ENCODE peak calls at places on chromosomes 6 and 20, in four cellular contexts. J is mesendoderm, M is H9, B is H1. T is an unnamed sample.

GRCh38 chr20:11376406-11376805 is 541.3 kb upstream of the BTBD3 start:
- DNase-seq in M (no peak), B (no peak), J (no peak), T (peak)

GRCh38 chr20:35934050-35934449 is 20.3 kb downstream of the SCAND1 start:
- DNase-seq in M (peak), J (peak), B (peak), T (no peak)

GRCh38 chr6:153553627-153554026 is 422.5 kb upstream of the RGS17 start:
- DNase-seq in M (peak), J (peak), B (peak), T (no peak)

GRCh38 chr20:37911838-37912273 is 8.9 kb downstream of the VSTM2L start:
- DNase-seq in M (peak), B (no peak), J (peak), T (peak)

GRCh38 chr6:135128268-135128914 is 52.7 kb upstream of the MYB start:
- DNase-seq in J (no peak), M (no peak), B (no peak), T (no peak)

GRCh38 chr6:1499798-1500197 is 109.9 kb upstream of the FOXC1 start:
- DNase-seq in J (no peak), B (no peak), M (no peak), T (no peak)

GRCh38 chr6:150410906-150411305 is 42.1 kb downstream of the IYD start:
- DNase-seq in J (no peak), B (no peak), M (no peak), T (no peak)

GRCh38 chr6:79864001-79864400 is 83.4 kb downstream of the ELOVL4 start:
- DNase-seq in J (no peak), M (no peak), B (no peak), T (no peak)

GRCh38 chr6:69018911-69019310 is 383.8 kb downstream of the ADGRB3 start:
- DNase-seq in M (no peak), B (no peak), J (no peak), T (no peak)

GRCh38 chr6:75266716-75267291 is 17.8 kb downstream of the TMEM30A start:
- DNase-seq in B (no peak), M (no peak), J (peak), T (peak)

GRCh38 chr20:38112943-38113294 is 52.2 kb downstream of the TGM2 start:
- DNase-seq in B (no peak), J (no peak), M (no peak), T (no peak)

GRCh38 chr6:31597006-31597405 is 4.2 kb upstream of the NCR3 start:
- DNase-seq in J (no peak), B (no peak), M (no peak), T (peak)

GRCh38 chr20:51372176-51372803 is 170.2 kb downstream of the NFATC2 start:
- DNase-seq in J (peak), M (peak), B (peak), T (peak)

GRCh38 chr6:134245691-134246090 is 72.2 kb downstream of the SGK1 start:
- DNase-seq in B (no peak), J (no peak), M (no peak), T (no peak)

GRCh38 chr6:3414704-3415453 is 42.0 kb downstream of the SLC22A23 start:
- DNase-seq in J (peak), M (peak), B (no peak), T (peak)

GRCh38 chr20:17644451-17644850 is 37.6 kb downstream of the RRBP1 start:
- DNase-seq in J (no peak), B (no peak), M (no peak), T (no peak)

GRCh38 chr6:139654888-139655782 is 280.7 kb upstream of the CITED2 start:
- DNase-seq in M (peak), B (no peak), J (peak), T (no peak)

GRCh38 chr6:8574311-8574710 is 139.0 kb upstream of the SLC35B3 start:
- DNase-seq in B (no peak), J (no peak), M (no peak), T (no peak)
- H3K56ac ChIP-seq in B (no peak), J (no peak), M (no peak), T (no peak)

GRCh38 chr6:166317261-166318212 is 9.3 kb upstream of the PRR18 start:
- DNase-seq in J (no peak), B (no peak), M (no peak), T (no peak)

GRCh38 chr6:166318649-166319600 is 10.7 kb upstream of the PRR18 start:
- DNase-seq in B (no peak), J (peak), M (peak), T (no peak)

GRCh38 chr6:166314454-166314853 is 6.3 kb upstream of the PRR18 start:
- DNase-seq in J (no peak), B (no peak), M (no peak), T (no peak)

GRCh38 chr6:166313255-166314070 is 5.3 kb upstream of the PRR18 start:
- DNase-seq in B (no peak), J (peak), M (peak), T (peak)

GRCh38 chr6:166318227-166318626 is 10.0 kb upstream of the PRR18 start:
- DNase-seq in B (no peak), J (no peak), M (no peak), T (no peak)
- H3K56ac ChIP-seq in B (no peak), J (no peak), M (no peak), T (no peak)

GRCh38 chr6:29681811-29682210 is 859 bp upstream of the ZFP57 start:
- DNase-seq in M (no peak), B (no peak), J (no peak), T (no peak)
- H3K56ac ChIP-seq in M (no peak), B (no peak), J (no peak), T (no peak)

GRCh38 chr6:51060262-51060762 is 241.6 kb downstream of the TFAP2B start:
- DNase-seq in J (no peak), B (no peak), M (no peak), T (no peak)
- H3K56ac ChIP-seq in J (no peak), B (no peak), M (no peak), T (no peak)

GRCh38 chr6:17829905-17830304 is 123.2 kb upstream of the NUP153 start:
- DNase-seq in M (no peak), B (no peak), J (no peak), T (no peak)
- H3K56ac ChIP-seq in M (no peak), B (no peak), J (no peak), T (no peak)

T was measured in IMR-90.